ENCODE peak calls at places on chromosomes 16 and 17, in four cellular contexts. Z, A, P and B are unnamed samples.

GRCh38 chr16:41439-42068 is 11.9 kb downstream of the POLR3K start:
- DNase-seq in Z (no peak), A (no peak), P (no peak), B (no peak)

GRCh38 chr17:50072130-50072529 is 16.2 kb downstream of the ITGA3 start:
- DNase-seq in Z (no peak), A (no peak), P (peak), B (no peak)

GRCh38 chr16:24689128-24689527 is 40.3 kb upstream of the TNRC6A start:
- DNase-seq in Z (no peak), A (no peak), P (no peak), B (no peak)

GRCh38 chr17:35345445-35345925 is 27.9 kb downstream of the SLFN11 start:
- DNase-seq in Z (no peak), A (no peak), P (no peak), B (no peak)

GRCh38 chr16:54150861-54151260 is 135.7 kb downstream of the IRX3 start:
- DNase-seq in Z (no peak), A (no peak), P (no peak), B (no peak)

GRCh38 chr17:49257296-49257695 is 26.7 kb upstream of the PHOSPHO1 start:
- DNase-seq in Z (no peak), A (no peak), P (no peak), B (no peak)

GRCh38 chr17:30476726-30477082 is 504 bp upstream of the GOSR1 start:
- DNase-seq in Z (no peak), A (no peak), P (no peak), B (no peak)

GRCh38 chr17:43679401-43679800 is 17.7 kb upstream of the MEOX1 start:
- DNase-seq in Z (no peak), A (no peak), P (no peak), B (no peak)

GRCh38 chr16:86220552-86220951 is 289.8 kb upstream of the FOXF1 start:
- DNase-seq in Z (no peak), A (no peak), P (no peak), B (no peak)

GRCh38 chr16:73131153-73131862 is 83.4 kb upstream of the ZFHX3 start:
- DNase-seq in Z (no peak), A (no peak), P (no peak), B (no peak)

GRCh38 chr16:4288148-4288921 is 15.5 kb upstream of the TFAP4 start:
- DNase-seq in Z (no peak), A (peak), P (peak), B (no peak)

GRCh38 chr17:73819440-73820395 is 175.5 kb upstream of the SDK2 start:
- DNase-seq in Z (no peak), A (no peak), P (no peak), B (no peak)

GRCh38 chr17:9324864-9325263 is 250.8 kb downstream of the STX8 start:
- DNase-seq in Z (no peak), A (no peak), P (no peak), B (no peak)

GRCh38 chr17:79036609-79037008 is 12.6 kb downstream of the C1QTNF1 start:
- DNase-seq in Z (no peak), A (no peak), P (no peak), B (peak)

GRCh38 chr17:15101175-15101574 is 164.0 kb downstream of the PMP22 start:
- DNase-seq in Z (no peak), A (no peak), P (no peak), B (no peak)

GRCh38 chr17:27631409-27631755 is 394 bp downstream of the LGALS9 start:
- DNase-seq in Z (no peak), A (no peak), P (peak), B (no peak)

GRCh38 chr16:69363281-69363717 is 11.7 kb upstream of the TMED6 start:
- DNase-seq in Z (no peak), A (no peak), P (no peak), B (no peak)

GRCh38 chr16:6562985-6563384 is 769.7 kb upstream of the RBFOX1 start:
- DNase-seq in Z (no peak), A (no peak), P (no peak), B (no peak)

GRCh38 chr17:77493238-77493812 is 352.6 kb downstream of the SEC14L1 start:
- DNase-seq in Z (no peak), A (no peak), P (no peak), B (no peak)

GRCh38 chr17:43825567-43825966 is 7.4 kb downstream of the MPP3 start:
- DNase-seq in Z (no peak), A (no peak), P (no peak), B (no peak)

GRCh38 chr17:61878984-61879612 is 15.8 kb upstream of the BRIP1 start:
- DNase-seq in Z (no peak), A (no peak), P (no peak), B (no peak)

GRCh38 chr17:8137645-8138342 is 13.9 kb upstream of the HES7 start:
- DNase-seq in Z (no peak), A (no peak), P (no peak), B (no peak)

GRCh38 chr17:40730974-40731373 is 24.2 kb downstream of the KRT25 start:
- DNase-seq in Z (no peak), A (no peak), P (no peak), B (no peak)

GRCh38 chr16:64362193-64362592 is 759.7 kb downstream of the CDH11 start:
- DNase-seq in Z (no peak), A (no peak), P (no peak), B (no peak)

GRCh38 chr17:50534222-50534978 is 1.9 kb downstream of the EPN3 start:
- DNase-seq in Z (no peak), A (peak), P (no peak), B (no peak)